ENCODE peak calls at places on chromosome 17, in four cellular contexts. F is iPS DF 6.9; X is naive thymus-derived CD4-positive, alpha-beta T cell; J is B cell. M is an unnamed sample.

GRCh38 chr17:60153606-60154355 is 4.0 kb downstream of the CA4 start:
- DNase-seq in F (no peak), J (no peak), X (no peak), M (no peak)

GRCh38 chr17:41710472-41711090 is 1.6 kb upstream of the GAST start:
- DNase-seq in F (no peak), J (no peak), X (no peak), M (peak)

GRCh38 chr17:4771519-4772234 is at the start of gene TM4SF5:
- DNase-seq in F (no peak), X (no peak), J (no peak), M (no peak)

GRCh38 chr17:16215002-16215272 is 397 bp downstream of the NCOR1 start:
- DNase-seq in X (no peak), F (no peak), J (no peak), M (no peak)

GRCh38 chr17:82246365-82247174 is 17.7 kb downstream of the SLC16A3 start:
- DNase-seq in X (no peak), F (no peak), J (no peak), M (peak)

GRCh38 chr17:64252831-64253230 is 10.2 kb downstream of the TEX2 start:
- DNase-seq in X (no peak), F (no peak), J (no peak), M (no peak)

GRCh38 chr17:67602974-67603373 is 114.8 kb upstream of the NOL11 start:
- DNase-seq in J (peak), F (no peak), X (peak), M (peak)

GRCh38 chr17:47324224-47325020 is 667 bp downstream of the EFCAB13 start:
- DNase-seq in J (peak), X (peak), F (no peak), M (no peak)

GRCh38 chr17:10349403-10349802 is 23.4 kb downstream of the MYH13 start:
- DNase-seq in X (no peak), J (no peak), F (no peak), M (no peak)

GRCh38 chr17:55266051-55266957 is 1.5 kb downstream of the HLF start:
- DNase-seq in X (peak), J (peak), F (no peak), M (no peak)

GRCh38 chr17:57628421-57628820 is 116.7 kb downstream of the CCDC182 start:
- DNase-seq in X (no peak), F (no peak), J (no peak), M (no peak)

GRCh38 chr17:72545756-72546155 is 424.9 kb downstream of the SOX9 start:
- DNase-seq in J (no peak), F (no peak), X (no peak), M (no peak)

GRCh38 chr17:4394208-4395110 is 28.0 kb upstream of the UBE2G1 start:
- DNase-seq in X (no peak), F (no peak), J (no peak), M (no peak)

GRCh38 chr17:77601054-77601979 is 357.2 kb upstream of the TNRC6C start:
- DNase-seq in F (no peak), J (no peak), X (no peak), M (no peak)

GRCh38 chr17:14389656-14390055 is 88.8 kb downstream of the HS3ST3B1 start:
- DNase-seq in J (no peak), F (no peak), X (no peak), M (no peak)

GRCh38 chr17:58325289-58325726 is 3.3 kb downstream of the TSPOAP1 start:
- DNase-seq in J (no peak), X (no peak), F (no peak), M (no peak)

GRCh38 chr17:43393944-43394482 is 4.8 kb upstream of the ARL4D start:
- DNase-seq in J (peak), X (peak), F (peak), M (peak)

GRCh38 chr17:32482568-32483320 is 4.0 kb upstream of the CDK5R1 start:
- DNase-seq in X (no peak), F (no peak), J (no peak), M (no peak)

GRCh38 chr17:35449371-35449931 is 885 bp upstream of the SLFN13 start:
- DNase-seq in F (no peak), X (no peak), J (peak), M (no peak)

GRCh38 chr17:34378664-34379101 is 15.7 kb upstream of the CCL1 start:
- DNase-seq in X (no peak), J (peak), F (no peak), M (no peak)

GRCh38 chr17:58491510-58492045 is 3.4 kb upstream of the HSF5 start:
- DNase-seq in F (no peak), X (no peak), J (no peak), M (no peak)

GRCh38 chr17:80820331-80820730 is 171.3 kb upstream of the CHMP6 start:
- DNase-seq in F (no peak), X (no peak), J (no peak), M (no peak)

GRCh38 chr17:39051001-39051605 is 83.9 kb upstream of the FBXO47 start:
- DNase-seq in J (no peak), F (no peak), X (no peak), M (no peak)

GRCh38 chr17:28324776-28325175 is 5.8 kb downstream of the TMEM97 start:
- DNase-seq in F (no peak), J (no peak), X (no peak), M (no peak)

GRCh38 chr17:226773-227580 is 45.5 kb upstream of the DOC2B start:
- DNase-seq in F (no peak), X (no peak), J (no peak), M (no peak)

GRCh38 chr17:34285304-34285792 is at the start of gene CCL11:
- DNase-seq in F (no peak), X (no peak), J (no peak), M (no peak)

GRCh38 chr17:76772842-76773521 is 35.1 kb downstream of the MFSD11 start:
- DNase-seq in J (no peak), X (peak), F (no peak), M (peak)

M was measured in brain microvascular endothelial cell.